ENCODE peak calls at places on chromosomes 3 and 15, in ten cellular contexts. G is body of pancreas, X is COR-L47, K is HEK293T, W is NCI-H2081, J is astrocyte of the spinal cord, N is PC-9, Q is Kasumi-1, H is NAMALWA, L is putamen. I is an unnamed sample.

GRCh38 chr3:171566803-171567422 is 106.7 kb upstream of the TNIK start:
- DNase-seq in G (no peak), X (peak), K (peak), W (peak), J (peak), N (peak), Q (peak), H (peak), L (peak), I (no peak)

GRCh38 chr15:71709808-71710418 is 100.4 kb upstream of the NR2E3 start:
- DNase-seq in G (no peak), X (no peak), K (no peak), W (no peak), J (no peak), N (no peak), Q (no peak), H (no peak), L (no peak), I (no peak)

GRCh38 chr15:89662893-89663673 is 7.8 kb upstream of the KIF7 start:
- DNase-seq in G (peak), X (no peak), K (no peak), W (no peak), J (peak), N (peak), Q (no peak), H (no peak), L (no peak), I (peak)

GRCh38 chr3:178350763-178351162 is 185.5 kb upstream of the KCNMB2 start:
- DNase-seq in G (no peak), X (no peak), K (no peak), W (no peak), J (no peak), N (no peak), Q (no peak), H (no peak), L (no peak), I (no peak)

GRCh38 chr15:71332605-71333004 is 217.3 kb downstream of the THSD4 start:
- DNase-seq in G (no peak), X (no peak), K (no peak), W (no peak), J (peak), N (no peak), Q (no peak), H (no peak), L (no peak), I (no peak)

GRCh38 chr3:185658504-185658912 is 72.4 kb downstream of the SENP2 start:
- DNase-seq in G (peak), X (no peak), K (no peak), W (no peak), J (peak), N (peak), Q (no peak), H (no peak), L (no peak), I (peak)

GRCh38 chr15:71572452-71573053 is 237.8 kb upstream of the NR2E3 start:
- DNase-seq in G (peak), X (no peak), K (peak), W (no peak), J (peak), N (peak), Q (no peak), H (no peak), L (no peak), I (no peak)

GRCh38 chr3:187368251-187368733 is at the start of gene RTP4:
- DNase-seq in G (peak), X (no peak), K (no peak), W (no peak), J (peak), N (no peak), Q (peak), H (peak), L (peak), I (no peak)

GRCh38 chr3:98021821-98022220 is 13.3 kb downstream of the GABRR3 start:
- DNase-seq in G (no peak), X (no peak), K (no peak), W (no peak), J (peak), N (peak), Q (no peak), H (no peak), L (no peak), I (no peak)

GRCh38 chr15:25777047-25777446 is 86.1 kb downstream of the ATP10A start:
- DNase-seq in G (no peak), X (no peak), K (no peak), W (no peak), J (no peak), N (no peak), Q (no peak), H (no peak), L (no peak), I (no peak)

GRCh38 chr15:39580117-39580629 is 706 bp upstream of the THBS1 start:
- DNase-seq in G (peak), X (peak), K (peak), W (peak), J (peak), N (peak), Q (peak), H (peak), L (peak), I (peak)

GRCh38 chr3:149376728-149377407 is 581 bp downstream of the TM4SF1 start:
- DNase-seq in G (peak), X (peak), K (no peak), W (peak), J (peak), N (no peak), Q (no peak), H (no peak), L (no peak), I (no peak)

GRCh38 chr3:149615731-149616221 is 42.0 kb downstream of the WWTR1 start:
- DNase-seq in G (no peak), X (no peak), K (no peak), W (no peak), J (peak), N (no peak), Q (no peak), H (no peak), L (no peak), I (no peak)

GRCh38 chr15:53716909-53717878 is 42.3 kb downstream of the WDR72 start:
- DNase-seq in G (no peak), X (peak), K (no peak), W (peak), J (peak), N (no peak), Q (peak), H (peak), L (peak), I (no peak)

GRCh38 chr15:25596644-25597562 is 158.1 kb upstream of the UBE3A start:
- DNase-seq in G (no peak), X (no peak), K (no peak), W (no peak), J (no peak), N (no peak), Q (no peak), H (no peak), L (no peak), I (no peak)

GRCh38 chr15:88649286-88649733 is 10.5 kb downstream of the ISG20 start:
- DNase-seq in G (peak), X (no peak), K (no peak), W (no peak), J (peak), N (no peak), Q (no peak), H (no peak), L (peak), I (peak)

GRCh38 chr15:90002428-90002844 is 1.3 kb downstream of the ZNF710 start:
- DNase-seq in G (peak), X (peak), K (peak), W (peak), J (peak), N (no peak), Q (peak), H (peak), L (no peak), I (peak)

GRCh38 chr15:27500206-27500605 is 529.2 kb downstream of the GABRG3 start:
- DNase-seq in G (no peak), X (no peak), K (no peak), W (no peak), J (no peak), N (no peak), Q (no peak), H (no peak), L (no peak), I (no peak)

GRCh38 chr3:181176610-181177009 is 187.1 kb upstream of the DNAJC19 start:
- DNase-seq in G (peak), X (peak), K (peak), W (peak), J (peak), N (peak), Q (peak), H (peak), L (peak), I (peak)

GRCh38 chr3:71924721-71925120 is 139.8 kb upstream of the PROK2 start:
- DNase-seq in G (no peak), X (no peak), K (no peak), W (no peak), J (no peak), N (no peak), Q (no peak), H (no peak), L (no peak), I (no peak)

I was measured in transverse colon.